ENCODE peak calls at places on chromosomes 4 and X, in four cellular contexts. J is endodermal cell; W is CD8-positive, alpha-beta T cell; V is IMR-90. D is an unnamed sample.
A peak's percentile ranks its signal among the peaks of the same experiment; 100 is the strongest.

GRCh38 chr4:68490826-68491457 is 43.7 kb downstream of the TMPRSS11E start:
- DNase-seq in J (no peak), W (no peak), V (no peak), D (no peak)

GRCh38 chr4:45358573-45359506 is 632.5 kb upstream of the GNPDA2 start:
- DNase-seq in J (no peak), W (no peak), V (no peak), D (no peak)

GRCh38 chr4:139814285-139815015 is 148.8 kb downstream of the MGST2 start:
- DNase-seq in J (no peak), W (no peak), V (peak; percentile 41), D (no peak)

GRCh38 chr4:38190717-38191178 is 230.6 kb downstream of the PTTG2 start:
- DNase-seq in J (no peak), W (no peak), V (peak; percentile 70), D (no peak)

GRCh38 chr4:105598787-105599186 is 46.4 kb downstream of the ARHGEF38 start:
- DNase-seq in J (no peak), W (no peak), V (no peak), D (no peak)

GRCh38 chr4:41935652-41936021 is 408 bp downstream of the TMEM33 start:
- DNase-seq in J (no peak), W (no peak), V (peak; percentile 10), D (no peak)

GRCh38 chr4:150316332-150317205 is 238.3 kb downstream of the DCLK2 start:
- DNase-seq in J (no peak), W (no peak), V (peak; percentile 31), D (no peak)

GRCh38 chrX:11437642-11438379 is 144.6 kb downstream of the AMELX start:
- DNase-seq in J (no peak), W (no peak), V (peak; percentile 55), D (no peak)

GRCh38 chr4:139279723-139280620 is at the start of gene MGARP:
- DNase-seq in J (peak; percentile 91), W (peak; percentile 50), V (peak; percentile 30), D (peak; percentile 89)

GRCh38 chr4:108814327-108814726 is 51.5 kb upstream of the ETNPPL start:
- DNase-seq in J (no peak), W (no peak), V (no peak), D (no peak)
- H3K4me3 ChIP-seq in J (no peak overlapping the region), W (no peak overlapping the region), V (no peak overlapping the region), D (no peak overlapping the region)

GRCh38 chrX:53379747-53380146 is 42.7 kb downstream of the SMC1A start:
- DNase-seq in J (no peak), W (no peak), V (no peak), D (no peak)
- H3K36me3 ChIP-seq in J (peaks cover 58% of the 10 kb centered on the region), W (peaks cover 10% of the 10 kb centered on the region), V (peaks cover 45% of the 10 kb centered on the region), D (peaks cover 20% of the 10 kb centered on the region)

GRCh38 chrX:152903589-152903988 is 5.7 kb downstream of the ZNF185 start:
- DNase-seq in J (peak; percentile 39), W (no peak), V (no peak), D (no peak)
- H3K27me3 ChIP-seq in J (no peaks in the 10 kb centered on the region), W (no peaks in the 10 kb centered on the region), V (no peaks in the 10 kb centered on the region), D (no peaks in the 10 kb centered on the region)

GRCh38 chrX:33726281-33727160 is 405.6 kb downstream of the FAM47A start:
- DNase-seq in J (peak; percentile 59), W (no peak), V (no peak), D (peak; percentile 21)
- H3K4me3 ChIP-seq in J (peak overlapping the region; percentile 78), W (no peak overlapping the region), V (no peak overlapping the region), D (peak overlapping the region; percentile 67)

GRCh38 chr4:7784131-7784870 is 155.4 kb downstream of the AFAP1 start:
- DNase-seq in J (no peak), W (no peak), V (no peak), D (no peak)

GRCh38 chr4:7783560-7783959 is 156.1 kb downstream of the AFAP1 start:
- DNase-seq in J (no peak), W (no peak), V (no peak), D (no peak)

GRCh38 chr4:7781361-7781760 is 158.3 kb downstream of the AFAP1 start:
- DNase-seq in J (no peak), W (no peak), V (peak; percentile 71), D (no peak)

GRCh38 chr4:7781993-7782392 is 157.7 kb downstream of the AFAP1 start:
- DNase-seq in J (no peak), W (no peak), V (no peak), D (no peak)

DNA sequence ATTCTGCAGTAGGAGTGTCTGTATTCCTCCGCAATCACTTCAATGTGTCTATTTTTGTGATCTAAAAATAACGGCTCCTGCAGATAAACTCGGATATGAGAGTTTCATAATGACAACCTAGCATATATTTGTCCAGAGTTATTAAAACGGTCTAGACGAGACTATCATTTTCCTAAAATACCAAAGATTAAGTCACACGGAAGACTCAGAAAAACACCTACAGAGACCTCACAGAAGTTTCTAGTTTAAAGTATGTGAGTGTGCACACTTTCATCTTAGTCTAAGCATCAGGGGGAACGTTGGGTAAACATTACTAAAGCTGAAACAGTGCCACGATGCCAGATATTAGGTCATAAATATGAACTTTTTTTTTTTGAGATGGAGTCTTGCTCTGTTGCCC is 156.9 kb downstream of the AFAP1 start:
- DNase-seq in J (no peak), W (no peak), V (no peak), D (no peak)
- H3K36me3 ChIP-seq in J (peaks cover 57% of the 10 kb centered on the region), W (no peaks in the 10 kb centered on the region), V (peaks cover 63% of the 10 kb centered on the region), D (peaks cover 4% of the 10 kb centered on the region)